ENCODE peak calls at places on chromosomes 7 and 10, in four cellular contexts. One of them, this sample, is unnamed.

GRCh38 chr10:58856508-58857240 is 319.8 kb upstream of the PHYHIPL start:
- DNase-seq in hepatocyte: peak; percentile 58
- DNase-seq in astrocyte: peak; percentile 98
- DNase-seq in fibroblast of lung: peak; percentile 98
- DNase-seq in this sample: peak; percentile 95

GRCh38 chr10:74213571-74214162 is 62.6 kb downstream of the ADK start:
- DNase-seq in hepatocyte: peak; percentile 18
- DNase-seq in astrocyte: no peak
- DNase-seq in fibroblast of lung: peak; percentile 23
- DNase-seq in this sample: peak; percentile 61

GRCh38 chr10:107553470-107553869 is 389.0 kb upstream of the SORCS1 start:
- DNase-seq in hepatocyte: no peak
- DNase-seq in astrocyte: peak; percentile 57
- DNase-seq in fibroblast of lung: peak; percentile 66
- DNase-seq in this sample: peak; percentile 72

GRCh38 chr7:68929712-68930395 is 668.4 kb upstream of the AUTS2 start:
- DNase-seq in hepatocyte: peak; percentile 8
- DNase-seq in astrocyte: peak; percentile 74
- DNase-seq in fibroblast of lung: peak; percentile 79
- DNase-seq in this sample: peak; percentile 30

GRCh38 chr10:131892817-131893675 is 7.8 kb upstream of the PPP2R2D start:
- DNase-seq in hepatocyte: no peak
- DNase-seq in astrocyte: no peak
- DNase-seq in fibroblast of lung: no peak
- DNase-seq in this sample: no peak

GRCh38 chr10:99834410-99834809 is 52.0 kb downstream of the ABCC2 start:
- DNase-seq in hepatocyte: no peak
- DNase-seq in astrocyte: peak; percentile 56
- DNase-seq in fibroblast of lung: peak; percentile 69
- DNase-seq in this sample: peak; percentile 94

GRCh38 chr7:27154901-27155815 is 1.3 kb downstream of the HOXA7 start:
- DNase-seq in hepatocyte: no peak
- DNase-seq in astrocyte: no peak
- DNase-seq in fibroblast of lung: no peak
- DNase-seq in this sample: peak; percentile 34

GRCh38 chr10:60524541-60524940 is 134.9 kb upstream of the ANK3 start:
- DNase-seq in hepatocyte: no peak
- DNase-seq in astrocyte: peak; percentile 95
- DNase-seq in fibroblast of lung: peak; percentile 95
- DNase-seq in this sample: peak; percentile 83

GRCh38 chr7:102426268-102427031 is 6.9 kb upstream of the ORAI2 start:
- DNase-seq in hepatocyte: no peak
- DNase-seq in astrocyte: no peak
- DNase-seq in fibroblast of lung: no peak
- DNase-seq in this sample: no peak

GRCh38 chr10:128594688-128595087 is 468.5 kb upstream of the MKI67 start:
- DNase-seq in hepatocyte: no peak
- DNase-seq in astrocyte: no peak
- DNase-seq in fibroblast of lung: no peak
- DNase-seq in this sample: no peak

GRCh38 chr7:106592282-106593027 is 68.5 kb downstream of the CCDC71L start:
- DNase-seq in hepatocyte: no peak
- DNase-seq in astrocyte: no peak
- DNase-seq in fibroblast of lung: no peak
- DNase-seq in this sample: no peak
- H3K4me1 ChIP-seq in hepatocyte: no peaks in the 10 kb centered on the region
- H3K4me1 ChIP-seq in astrocyte: no peaks in the 10 kb centered on the region
- H3K4me1 ChIP-seq in fibroblast of lung: no peaks in the 10 kb centered on the region
- H3K4me1 ChIP-seq in this sample: no peaks in the 10 kb centered on the region

GRCh38 chr7:2616387-2616966 is 15.3 kb upstream of the TTYH3 start:
- DNase-seq in hepatocyte: no peak
- DNase-seq in astrocyte: no peak
- DNase-seq in fibroblast of lung: no peak
- DNase-seq in this sample: no peak

GRCh38 chr7:2614646-2615330 is 17.0 kb upstream of the TTYH3 start:
- DNase-seq in hepatocyte: no peak
- DNase-seq in astrocyte: no peak
- DNase-seq in fibroblast of lung: no peak
- DNase-seq in this sample: peak; percentile 30

GRCh38 chr7:2619120-2619519 is 12.7 kb upstream of the TTYH3 start:
- DNase-seq in hepatocyte: no peak
- DNase-seq in astrocyte: peak; percentile 71
- DNase-seq in fibroblast of lung: peak; percentile 78
- DNase-seq in this sample: peak; percentile 78

GRCh38 chr7:2617710-2617975 is 14.1 kb upstream of the TTYH3 start:
- DNase-seq in hepatocyte: no peak
- DNase-seq in astrocyte: no peak
- DNase-seq in fibroblast of lung: no peak
- DNase-seq in this sample: no peak

DNA sequence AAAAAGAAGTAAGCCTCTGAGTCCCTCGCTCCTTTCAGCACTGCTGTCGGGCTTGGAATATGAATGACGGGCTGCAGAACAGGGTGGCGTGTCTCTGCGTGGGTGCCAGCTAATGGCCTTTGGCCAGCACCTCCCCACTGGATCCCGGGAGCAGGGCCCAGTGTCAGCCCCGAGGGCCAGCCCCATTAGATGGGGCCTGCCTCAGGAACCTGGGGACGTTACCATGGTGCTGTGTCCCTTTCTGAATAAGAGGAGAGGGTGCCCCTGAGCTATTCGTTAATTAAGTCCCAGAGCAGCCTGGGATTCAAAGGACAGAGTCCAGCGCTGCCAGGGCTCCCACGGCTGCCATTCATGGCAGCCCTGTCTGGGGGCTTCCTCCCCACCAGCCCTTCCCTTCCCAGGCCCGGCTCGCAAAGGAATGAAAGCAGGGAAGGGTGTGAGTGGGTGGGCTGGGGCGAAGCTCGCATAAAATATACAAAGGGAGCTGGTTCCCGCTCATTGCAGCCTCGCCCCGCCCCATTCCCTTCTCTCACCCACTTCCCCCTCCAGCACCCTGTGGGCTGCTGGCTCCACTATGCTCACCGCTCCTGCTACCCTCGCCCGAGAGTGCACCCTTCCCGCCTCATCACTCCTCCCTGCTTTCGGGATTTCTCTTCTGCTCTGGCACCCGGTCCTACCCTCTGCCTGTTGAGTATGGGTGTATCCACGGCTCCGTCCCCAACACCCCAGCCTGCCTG is 14.6 kb upstream of the TTYH3 start:
- DNase-seq in hepatocyte: peak; percentile 30
- DNase-seq in astrocyte: no peak
- DNase-seq in fibroblast of lung: no peak
- DNase-seq in this sample: no peak
- TF ChIP-seq EZH2 in hepatocyte: no peak
- TF ChIP-seq EZH2 in astrocyte: no peak
- TF ChIP-seq EZH2 in fibroblast of lung: no peak
- TF ChIP-seq EZH2 in this sample: no peak

GRCh38 chr7:25215694-25216335 is 12.5 kb downstream of the NPVF start:
- DNase-seq in hepatocyte: no peak
- DNase-seq in astrocyte: no peak
- DNase-seq in fibroblast of lung: no peak
- DNase-seq in this sample: no peak
- H3K4me1 ChIP-seq in hepatocyte: no peaks in the 10 kb centered on the region
- H3K4me1 ChIP-seq in astrocyte: no peaks in the 10 kb centered on the region
- H3K4me1 ChIP-seq in fibroblast of lung: no peaks in the 10 kb centered on the region
- H3K4me1 ChIP-seq in this sample: no peaks in the 10 kb centered on the region

DNA sequence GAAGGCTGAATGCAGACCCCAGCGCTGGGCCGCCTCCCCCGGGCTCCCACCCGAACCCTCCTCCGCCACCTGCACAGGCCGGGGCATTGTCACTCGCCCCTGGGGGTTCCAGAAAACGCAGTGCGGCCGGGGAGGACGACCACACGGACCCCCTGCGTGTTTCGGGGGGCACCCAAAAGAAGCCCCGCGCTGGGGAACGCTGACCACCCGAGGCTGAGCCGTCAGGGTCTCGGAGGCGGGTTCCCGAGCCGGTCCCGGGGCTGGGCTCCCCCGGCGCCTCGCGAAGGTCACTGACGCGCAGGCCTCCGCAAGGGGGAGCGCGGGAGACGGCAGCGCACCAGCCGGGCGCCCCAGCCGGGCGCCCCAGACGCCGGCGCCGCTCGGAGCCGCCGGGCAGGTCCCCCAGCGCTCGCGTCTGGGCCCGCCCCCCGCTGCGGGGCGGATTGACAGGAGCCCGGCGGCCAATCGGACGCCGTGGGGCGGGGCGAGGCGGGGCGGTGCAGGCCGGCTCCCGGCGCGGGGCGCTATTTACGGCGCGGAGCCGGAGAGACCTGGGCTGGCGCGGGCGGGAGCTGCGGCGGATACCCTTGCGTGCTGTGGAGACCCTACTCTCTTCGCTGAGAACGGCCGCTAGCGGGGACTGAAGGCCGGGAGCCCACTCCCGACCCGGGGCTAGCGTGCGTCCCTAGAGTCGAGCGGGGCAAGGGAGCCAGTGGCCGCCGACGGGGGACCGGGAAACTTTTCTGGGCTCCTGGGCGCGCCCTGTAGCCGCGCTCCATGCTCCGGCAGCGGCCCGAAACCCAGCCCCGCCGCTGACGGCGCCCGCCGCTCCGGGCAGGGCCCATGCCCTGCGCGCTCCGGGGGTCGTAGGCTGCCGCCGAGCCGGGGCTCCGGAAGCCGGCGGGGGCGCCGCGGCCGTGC is at the start of gene BAMBI:
- DNase-seq in hepatocyte: peak; percentile 99
- DNase-seq in astrocyte: peak; percentile 75
- DNase-seq in fibroblast of lung: peak; percentile 89
- DNase-seq in this sample: peak; percentile 96
- TF ChIP-seq EZH2 in hepatocyte: no peak
- TF ChIP-seq EZH2 in astrocyte: peak; percentile 59
- TF ChIP-seq EZH2 in fibroblast of lung: no peak
- TF ChIP-seq EZH2 in this sample: no peak

This sample was measured in GM23248.